ENCODE peak calls at places on chromosome 7, in nine cellular contexts. Z is pancreas, L is GM10248, B is HFF-Myc, O is GM23338, S is heart left ventricle, W is hepatocyte, A is AG10803, J is spleen. X is an unnamed sample.

GRCh38 chr7:78134256-78134655 is 335.7 kb downstream of the PHTF2 start:
- DNase-seq in W (peak), J (no peak), A (peak), L (peak), S (no peak), Z (no peak), B (peak), O (peak), X (no peak)

GRCh38 chr7:1251796-1252542 is 19.3 kb downstream of the UNCX start:
- DNase-seq in L (no peak), Z (no peak), S (peak), A (no peak), J (no peak), B (no peak), W (no peak), O (no peak), X (no peak)

GRCh38 chr7:46680147-46680546 is 759.1 kb upstream of the IGFBP3 start:
- DNase-seq in A (no peak), O (no peak), L (peak), S (no peak), B (no peak), Z (no peak), J (no peak), W (no peak), X (no peak)

GRCh38 chr7:149765399-149766121 is 7.8 kb downstream of the ZNF467 start:
- DNase-seq in B (no peak), A (no peak), L (no peak), S (no peak), Z (no peak), O (peak), J (peak), W (no peak), X (no peak)

GRCh38 chr7:56537952-56538351 is 421.7 kb upstream of the NUPR2 start:
- DNase-seq in W (no peak), S (no peak), B (no peak), J (no peak), Z (peak), L (no peak), A (no peak), O (no peak), X (no peak)

GRCh38 chr7:13050703-13051102 is 363.3 kb downstream of the ARL4A start:
- DNase-seq in A (peak), S (no peak), L (no peak), W (no peak), O (no peak), Z (no peak), B (no peak), J (no peak), X (no peak)

GRCh38 chr7:149624006-149624405 is 126.4 kb upstream of the ZNF746 start:
- DNase-seq in O (peak), L (peak), B (no peak), S (no peak), A (no peak), W (peak), Z (peak), J (no peak), X (no peak)

GRCh38 chr7:48285365-48285764 is 114.1 kb downstream of the ABCA13 start:
- DNase-seq in J (no peak), L (no peak), A (peak), B (peak), O (no peak), W (no peak), S (no peak), Z (no peak), X (no peak)

GRCh38 chr7:69349291-69349690 is 249.0 kb upstream of the AUTS2 start:
- DNase-seq in B (no peak), W (no peak), L (no peak), O (peak), Z (no peak), J (no peak), S (no peak), A (no peak), X (no peak)

GRCh38 chr7:42726066-42726785 is 185.6 kb downstream of the C7orf25 start:
- DNase-seq in B (no peak), S (no peak), Z (no peak), A (peak), L (no peak), J (no peak), O (no peak), W (no peak), X (no peak)

GRCh38 chr7:98210513-98211220 is 572 bp upstream of the BHLHA15 start:
- DNase-seq in L (no peak), A (peak), J (peak), B (no peak), Z (peak), O (peak), S (peak), W (peak), X (no peak)

GRCh38 chr7:109318146-109318545 is 748.5 kb downstream of the DNAJB9 start:
- DNase-seq in O (no peak), A (no peak), J (no peak), Z (no peak), B (no peak), L (no peak), W (no peak), S (no peak), X (no peak)

DNA sequence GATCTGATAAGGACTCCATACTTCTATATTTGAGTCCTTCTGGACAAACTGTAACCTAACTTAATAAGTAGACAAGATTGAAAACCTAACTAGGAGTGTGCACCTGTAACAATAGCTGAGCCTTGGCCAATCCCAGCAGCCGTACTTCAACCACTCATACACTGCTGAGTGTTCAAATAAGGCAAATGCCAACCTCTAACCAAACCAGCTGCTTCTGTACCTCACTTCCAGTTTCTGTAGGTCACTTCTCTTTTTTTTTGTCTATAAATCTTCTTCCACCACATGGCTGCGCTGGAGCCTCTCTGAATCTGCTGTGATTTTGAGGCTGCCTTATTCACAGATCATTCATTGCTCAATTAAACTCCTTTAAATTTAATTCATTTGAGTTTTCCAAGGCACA is 753.2 kb downstream of the DNAJB9 start:
- DNase-seq in J (no peak), A (no peak), S (no peak), W (no peak), B (no peak), L (no peak), Z (no peak), O (no peak), X (no peak)
- TF ChIP-seq CTCF in J (no peak), A (no peak), S (no peak), W (no peak), B (no peak), L (no peak), Z (no peak), O (peak), X (no peak)

GRCh38 chr7:154777023-154777422 is 225.9 kb downstream of the PAXIP1 start:
- DNase-seq in O (no peak), W (peak), B (no peak), A (peak), Z (no peak), J (no peak), S (no peak), L (no peak), X (no peak)
- TF ChIP-seq CTCF in O (no peak), W (no peak), B (no peak), A (no peak), Z (no peak), J (no peak), S (no peak), L (no peak), X (no peak)

GRCh38 chr7:95840953-95841950 is 68.9 kb downstream of the DYNC1I1 start:
- DNase-seq in B (peak), J (no peak), S (no peak), Z (no peak), L (peak), O (peak), W (no peak), A (no peak), X (no peak)
- TF ChIP-seq CTCF in B (peak), J (no peak), S (no peak), Z (no peak), L (peak), O (peak), W (no peak), A (peak), X (no peak)

GRCh38 chr7:37031571-37032257 is 307.4 kb upstream of the AOAH start:
- DNase-seq in S (no peak), W (peak), A (peak), L (no peak), O (peak), Z (peak), B (peak), J (no peak), X (peak)
- TF ChIP-seq CTCF in S (no peak), W (no peak), A (no peak), L (no peak), O (no peak), Z (no peak), B (no peak), J (no peak), X (no peak)

GRCh38 chr7:36207451-36208291 is 54.6 kb downstream of the EEPD1 start:
- DNase-seq in O (no peak), W (peak), A (peak), S (peak), B (no peak), J (peak), L (no peak), Z (no peak), X (no peak)
- TF ChIP-seq CTCF in O (no peak), W (no peak), A (peak), S (no peak), B (no peak), J (no peak), L (no peak), Z (no peak), X (no peak)

GRCh38 chr7:7529328-7529727 is 6.3 kb downstream of the COL28A1 start:
- DNase-seq in A (no peak), W (no peak), J (no peak), B (no peak), S (no peak), Z (no peak), L (no peak), O (no peak), X (no peak)
- TF ChIP-seq CTCF in A (no peak), W (no peak), J (no peak), B (no peak), S (no peak), Z (no peak), L (no peak), O (no peak), X (no peak)

X was measured in omental fat pad.